ENCODE peak calls at places on chromosomes 13 and 19, in four cellular contexts. L is stomach, U is SK-N-SH, S is H1. Y is an unnamed sample.

GRCh38 chr19:29663861-29664752 is 1.2 kb upstream of the PLEKHF1 start:
- DNase-seq in S (no peak), U (no peak), L (no peak), Y (peak; percentile 64)

GRCh38 chr19:39951686-39952085 is 17.3 kb upstream of the FCGBP start:
- DNase-seq in S (no peak), U (no peak), L (peak; percentile 22), Y (no peak)

GRCh38 chr19:2478756-2479555 is 3.0 kb downstream of the GADD45B start:
- DNase-seq in U (no peak), S (peak; percentile 84), L (peak; percentile 88), Y (peak; percentile 84)

GRCh38 chr13:51818771-51819511 is 15.0 kb upstream of the DHRS12 start:
- DNase-seq in U (no peak), S (no peak), L (peak; percentile 53), Y (no peak)

GRCh38 chr19:50061650-50062049 is 35.8 kb downstream of the ZNF473 start:
- DNase-seq in U (no peak), S (no peak), L (no peak), Y (no peak)

GRCh38 chr13:78161266-78161665 is 242.6 kb upstream of the EDNRB start:
- DNase-seq in S (no peak), U (no peak), L (no peak), Y (no peak)

GRCh38 chr13:22748866-22749586 is 431.8 kb upstream of the SGCG start:
- DNase-seq in S (no peak), L (no peak), U (no peak), Y (no peak)

GRCh38 chr13:105518086-105518485 is 1017.4 kb downstream of the EFNB2 start:
- DNase-seq in U (no peak), S (no peak), L (no peak), Y (no peak)

GRCh38 chr13:112182831-112183543 is 116.0 kb downstream of the SOX1 start:
- DNase-seq in L (no peak), S (no peak), U (no peak), Y (no peak)

GRCh38 chr19:19021115-19021514 is 12.2 kb downstream of the SUGP2 start:
- DNase-seq in S (no peak), U (no peak), L (no peak), Y (peak; percentile 29)

GRCh38 chr19:5990289-5990797 is 12.4 kb upstream of the RANBP3 start:
- DNase-seq in L (no peak), S (peak; percentile 65), U (no peak), Y (peak; percentile 32)

GRCh38 chr13:72849571-72849970 is 67.6 kb downstream of the PIBF1 start:
- DNase-seq in L (no peak), U (no peak), S (no peak), Y (no peak)

GRCh38 chr13:20227730-20228129 is 4.4 kb downstream of the GJB6 start:
- DNase-seq in L (no peak), S (no peak), U (no peak), Y (no peak)

GRCh38 chr19:29547981-29548380 is 22.2 kb downstream of the VSTM2B start:
- DNase-seq in S (peak; percentile 35), L (peak; percentile 19), U (peak; percentile 52), Y (no peak)

GRCh38 chr19:3785464-3785937 is 680 bp downstream of the MATK start:
- DNase-seq in L (no peak), U (no peak), S (no peak), Y (no peak)

GRCh38 chr19:15871570-15871969 is 26.3 kb downstream of the CYP4F2 start:
- DNase-seq in L (no peak), U (no peak), S (no peak), Y (no peak)

GRCh38 chr19:49140951-49141350 is 14.2 kb downstream of the HRC start:
- DNase-seq in L (no peak), U (no peak), S (no peak), Y (no peak)

GRCh38 chr13:46655727-46656180 is 102.8 kb downstream of the LRCH1 start:
- DNase-seq in L (peak; percentile 59), U (no peak), S (no peak), Y (peak; percentile 80)

GRCh38 chr13:30841161-30841560 is 64.9 kb upstream of the MEDAG start:
- DNase-seq in L (no peak), S (no peak), U (no peak), Y (no peak)

GRCh38 chr19:32997716-32998355 is 25.8 kb downstream of the FAAP24 start:
- DNase-seq in U (no peak), L (no peak), S (no peak), Y (no peak)

GRCh38 chr19:53621885-53622710 is 9.7 kb upstream of the DPRX start:
- DNase-seq in S (no peak), U (no peak), L (no peak), Y (peak; percentile 77)

GRCh38 chr13:96141032-96141431 is 51.1 kb downstream of the HS6ST3 start:
- DNase-seq in U (no peak), L (no peak), S (no peak), Y (no peak)

GRCh38 chr19:30733826-30734550 is 361.8 kb downstream of the ZNF536 start:
- DNase-seq in U (peak; percentile 67), L (no peak), S (no peak), Y (no peak)

GRCh38 chr19:38139122-38139521 is 84.9 kb downstream of the DPF1 start:
- DNase-seq in S (no peak), L (no peak), U (no peak), Y (no peak)
- H3K4me3 ChIP-seq in S (no peak overlapping the region), L (no peak overlapping the region), U (no peak overlapping the region), Y (no peak overlapping the region)

GRCh38 chr19:41705393-41706174 is 2.8 kb upstream of the CEACAM5 start:
- DNase-seq in L (no peak), S (no peak), U (no peak), Y (no peak)
- TF ChIP-seq POLR2AphosphoS5 in L (no peak), S (no peak), U (no peak), Y (no peak)

GRCh38 chr19:980133-980998 is 3.8 kb upstream of the WDR18 start:
- DNase-seq in L (no peak), U (no peak), S (peak; percentile 74), Y (no peak)
- H3K9me3 ChIP-seq in L (no peaks in the 10 kb centered on the region), U (no peaks in the 10 kb centered on the region), S (no peaks in the 10 kb centered on the region), Y (no peaks in the 10 kb centered on the region)

DNA sequence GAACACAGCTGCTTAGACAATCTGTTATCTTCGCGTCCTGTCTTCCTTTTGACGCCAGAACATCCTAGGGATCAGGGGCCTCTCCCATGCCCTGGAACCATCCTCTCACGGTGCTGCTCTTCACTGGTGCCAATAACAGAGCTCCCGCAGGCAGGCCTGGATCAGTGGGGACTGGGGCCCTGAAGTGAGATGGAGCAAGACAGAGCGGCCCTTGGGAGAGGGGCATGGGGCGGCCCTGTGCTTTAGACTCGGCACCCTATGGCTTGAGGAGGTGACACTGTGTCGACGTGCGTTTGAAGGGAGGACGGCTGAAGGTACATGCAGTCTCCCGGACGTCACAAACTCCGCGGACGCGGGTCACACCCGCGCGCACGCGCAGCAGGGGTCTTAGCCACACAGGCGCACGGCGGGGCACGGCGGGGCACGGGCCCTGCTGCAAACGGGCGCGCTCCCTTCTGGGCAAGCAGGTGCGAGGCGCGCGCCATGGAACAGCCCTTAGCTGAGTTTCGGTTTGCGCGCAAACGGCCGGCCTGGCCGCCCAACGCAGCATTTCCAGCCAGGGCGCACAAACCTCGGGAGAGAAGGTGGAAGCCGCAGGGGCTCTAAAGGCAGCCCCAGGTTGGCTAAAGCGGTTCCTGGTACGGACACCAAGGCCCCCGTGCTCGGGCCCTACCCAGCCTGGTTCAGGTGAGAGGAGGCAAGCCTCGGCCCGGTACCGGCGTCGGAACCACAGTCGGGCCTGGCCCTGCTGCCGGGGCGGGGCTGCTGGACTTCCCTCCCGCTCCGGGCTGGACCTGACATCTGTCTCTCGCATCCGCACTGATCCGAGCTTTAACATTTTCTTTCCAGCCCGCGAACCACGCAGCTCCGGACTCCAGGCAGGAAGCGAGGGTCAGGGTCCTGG is 16.5 kb upstream of the RNF17 start:
- DNase-seq in L (no peak), U (no peak), S (peak; percentile 70), Y (no peak)
- H3K4me3 ChIP-seq in L (peak overlapping the region; percentile 34), U (peak overlapping the region; percentile 27), S (peak overlapping the region; percentile 42), Y (peak overlapping the region; percentile 33)

Y was measured in prostate gland.